ENCODE peak calls at places on chromosomes 3 and 15, in ten cellular contexts. I is naive thymus-derived CD4-positive, alpha-beta T cell; V is colonic mucosa; M is IMR-90; Y is left ventricle myocardium inferior; L is psoas muscle; G is uterus; K is right atrium auricular region; O is body of pancreas; B is Panc1. X is an unnamed sample.

GRCh38 chr15:43763819-43764446 is 12.8 kb downstream of the ELL3 start:
- DNase-seq in I (no peak), V (no peak), M (peak; percentile 33), Y (no peak), L (no peak), G (no peak), K (no peak), O (no peak), B (no peak), X (no peak)

GRCh38 chr3:22284559-22284958 is 533.5 kb upstream of the ZNF385D start:
- DNase-seq in I (no peak), V (no peak), M (peak; percentile 2), Y (no peak), L (no peak), G (no peak), K (no peak), O (no peak), B (no peak), X (no peak)

GRCh38 chr15:70701891-70702568 is 61.3 kb downstream of the UACA start:
- DNase-seq in I (no peak), V (no peak), M (peak; percentile 76), Y (no peak), L (peak; percentile 46), G (no peak), K (no peak), O (no peak), B (peak; percentile 75), X (no peak)

GRCh38 chr15:78167227-78167888 is 18.2 kb downstream of the IDH3A start:
- DNase-seq in I (no peak), V (peak; percentile 15), M (no peak), Y (no peak), L (no peak), G (no peak), K (no peak), O (no peak), B (no peak), X (no peak)

GRCh38 chr15:72203507-72203837 is 5.9 kb upstream of the GRAMD2A start:
- DNase-seq in I (no peak), V (no peak), M (peak; percentile 90), Y (peak; percentile 77), L (peak; percentile 74), G (peak; percentile 48), K (no peak), O (peak; percentile 55), B (no peak), X (no peak)

GRCh38 chr3:34387831-34388564 is 589.6 kb downstream of the PDCD6IP start:
- DNase-seq in I (no peak), V (no peak), M (no peak), Y (no peak), L (no peak), G (no peak), K (no peak), O (no peak), B (no peak), X (no peak)

GRCh38 chr3:192917258-192917507 is 473 bp downstream of the MB21D2 start:
- DNase-seq in I (peak; percentile 52), V (no peak), M (no peak), Y (no peak), L (no peak), G (no peak), K (no peak), O (no peak), B (no peak), X (no peak)

GRCh38 chr3:193347507-193348501 is 30.7 kb downstream of the ATP13A5 start:
- DNase-seq in I (no peak), V (no peak), M (no peak), Y (no peak), L (no peak), G (no peak), K (no peak), O (no peak), B (no peak), X (no peak)

GRCh38 chr3:133573054-133573628 is 345 bp upstream of the CDV3 start:
- DNase-seq in I (peak; percentile 99), V (peak; percentile 100), M (peak; percentile 100), Y (peak; percentile 100), L (peak; percentile 100), G (peak; percentile 100), K (peak; percentile 100), O (peak; percentile 100), B (peak; percentile 99), X (peak; percentile 100)

GRCh38 chr3:9859530-9860025 is 15.8 kb upstream of the RPUSD3 start:
- DNase-seq in I (no peak), V (no peak), M (no peak), Y (no peak), L (no peak), G (no peak), K (no peak), O (no peak), B (no peak), X (no peak)

GRCh38 chr15:68464451-68465090 is 32.6 kb upstream of the ITGA11 start:
- DNase-seq in I (no peak), V (no peak), M (peak; percentile 35), Y (no peak), L (peak; percentile 66), G (no peak), K (peak; percentile 43), O (no peak), B (no peak), X (no peak)

GRCh38 chr15:51369451-51369761 is 28.0 kb downstream of the GLDN start:
- DNase-seq in I (no peak), V (no peak), M (no peak), Y (no peak), L (no peak), G (no peak), K (no peak), O (no peak), B (no peak), X (no peak)

GRCh38 chr3:150253622-150254021 is 154.5 kb upstream of the TSC22D2 start:
- DNase-seq in I (no peak), V (no peak), M (no peak), Y (no peak), L (no peak), G (no peak), K (no peak), O (no peak), B (no peak), X (no peak)

DNA sequence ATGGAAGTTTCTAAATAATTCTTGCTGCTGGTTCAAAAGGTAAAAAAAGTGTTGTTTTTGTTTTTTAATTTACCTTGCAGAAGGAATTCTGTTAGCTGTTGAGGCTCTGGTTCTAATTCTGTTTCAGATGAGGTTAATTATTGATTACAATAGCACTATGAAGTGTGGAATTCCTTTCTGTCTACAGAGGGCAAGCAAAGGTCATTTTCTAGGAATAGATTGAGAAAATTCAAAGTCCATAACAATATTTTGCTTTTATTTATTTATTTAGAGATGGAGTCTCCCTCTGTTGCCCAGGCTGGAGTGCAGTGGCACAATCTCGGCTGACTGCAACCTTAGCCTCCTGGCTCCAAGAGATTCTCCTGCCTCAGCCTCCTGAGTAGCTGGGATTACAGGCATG is 789.6 kb downstream of the GRM7 start:
- DNase-seq in I (no peak), V (no peak), M (no peak), Y (no peak), L (no peak), G (no peak), K (no peak), O (no peak), B (no peak), X (no peak)
- H3K4me1 ChIP-seq in I (no peaks in the 10 kb centered on the region), V (no peaks in the 10 kb centered on the region), M (no peaks in the 10 kb centered on the region), Y (no peaks in the 10 kb centered on the region), L (no peaks in the 10 kb centered on the region), G (no peaks in the 10 kb centered on the region), K (no peaks in the 10 kb centered on the region), O (no peaks in the 10 kb centered on the region), B (no peaks in the 10 kb centered on the region), X (no peaks in the 10 kb centered on the region)

GRCh38 chr3:198107840-198108734 is 148.1 kb downstream of the LMLN start:
- DNase-seq in I (no peak), V (no peak), M (peak; percentile 11), Y (no peak), L (no peak), G (no peak), K (no peak), O (no peak), B (no peak), X (no peak)

GRCh38 chr3:198109883-198110282 is 149.9 kb downstream of the LMLN start:
- DNase-seq in I (no peak), V (no peak), M (no peak), Y (no peak), L (no peak), G (no peak), K (no peak), O (no peak), B (no peak), X (no peak)

GRCh38 chr3:198112031-198112430 is 152.0 kb downstream of the LMLN start:
- DNase-seq in I (no peak), V (no peak), M (no peak), Y (no peak), L (no peak), G (no peak), K (no peak), O (no peak), B (no peak), X (no peak)

GRCh38 chr3:198108756-198109155 is 148.7 kb downstream of the LMLN start:
- DNase-seq in I (no peak), V (no peak), M (no peak), Y (no peak), L (no peak), G (no peak), K (no peak), O (no peak), B (no peak), X (no peak)

GRCh38 chr3:198113219-198114053 is 153.4 kb downstream of the LMLN start:
- DNase-seq in I (no peak), V (no peak), M (no peak), Y (no peak), L (peak; percentile 65), G (no peak), K (no peak), O (no peak), B (no peak), X (no peak)
- H3K4me3 ChIP-seq in I (no peak overlapping the region), V (peak overlapping the region; percentile 20), M (no peak overlapping the region), Y (peak overlapping the region; percentile 57), L (peak overlapping the region; percentile 37), G (no peak overlapping the region), K (peak overlapping the region; percentile 26), O (no peak overlapping the region), B (no peak overlapping the region), X (no peak overlapping the region)

GRCh38 chr15:88982946-88983342 is 69.8 kb upstream of the MFGE8 start:
- DNase-seq in I (no peak), V (no peak), M (no peak), Y (no peak), L (no peak), G (no peak), K (no peak), O (no peak), B (no peak), X (no peak)
- H3K4me1 ChIP-seq in I (no peaks in the 10 kb centered on the region), V (no peaks in the 10 kb centered on the region), M (peaks cover 20% of the 10 kb centered on the region), Y (peaks cover 20% of the 10 kb centered on the region), L (peaks cover 8% of the 10 kb centered on the region), G (no peaks in the 10 kb centered on the region), K (no peaks in the 10 kb centered on the region), O (no peaks in the 10 kb centered on the region), B (peaks cover 61% of the 10 kb centered on the region), X (no peaks in the 10 kb centered on the region)

DNA sequence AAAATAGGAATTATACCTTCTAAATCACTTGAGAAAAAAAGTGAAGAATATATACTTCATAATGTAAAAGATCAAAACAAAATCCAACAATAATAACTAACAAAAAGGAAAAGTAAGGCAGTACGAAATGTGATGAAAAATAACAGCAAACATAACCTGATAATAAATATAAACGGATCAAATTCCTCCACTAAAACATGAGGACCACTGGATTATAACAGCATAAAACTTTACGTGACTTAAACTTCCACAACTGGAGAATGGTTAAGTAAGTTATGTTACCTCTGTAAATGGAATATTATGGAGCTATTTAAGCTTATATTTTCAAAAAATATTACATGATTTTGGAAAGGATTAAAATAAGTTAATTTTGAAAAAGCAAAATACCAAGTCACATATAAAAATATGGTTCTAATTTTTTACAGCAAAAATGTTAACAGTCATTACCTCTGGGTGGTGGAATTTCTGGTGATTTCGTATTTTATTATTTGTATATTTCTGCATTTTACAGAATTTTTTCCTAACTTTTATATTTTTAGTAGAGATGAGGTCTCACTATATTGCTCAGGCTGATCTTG is 7.0 kb downstream of the SLC6A20 start:
- DNase-seq in I (no peak), V (no peak), M (no peak), Y (no peak), L (no peak), G (no peak), K (no peak), O (no peak), B (no peak), X (no peak)
- H3K4me3 ChIP-seq in I (no peak overlapping the region), V (no peak overlapping the region), M (no peak overlapping the region), Y (no peak overlapping the region), L (no peak overlapping the region), G (no peak overlapping the region), K (no peak overlapping the region), O (no peak overlapping the region), B (no peak overlapping the region), X (no peak overlapping the region)

X was measured in CD8-positive, alpha-beta memory T cell.